ENCODE peak calls at places on chromosomes 12 and 14, in eight cellular contexts. J is activated B cell treated with CpG ODN at 0.5 μM for 24 hours; T is activated naive CD4-positive, alpha-beta T cell; F is NCI-H774; K is germinal center; O is iPS-NIHi11; H is NCI-H1694 treated with DMSO at 0.1 percent for 48 hours; R is SW480. I is an unnamed sample.

GRCh38 chr12:77734489-77734888 is 96.2 kb upstream of the NAV3 start:
- DNase-seq in T (no peak), K (no peak), O (no peak), R (no peak), F (no peak), H (no peak), J (no peak), I (peak; percentile 40)

GRCh38 chr12:3054993-3055711 is 22.0 kb upstream of the TSPAN9 start:
- DNase-seq in H (no peak), J (no peak), R (no peak), F (no peak), O (no peak), T (no peak), K (no peak), I (peak; percentile 42)

GRCh38 chr12:180445-180844 is 33.5 kb downstream of the SLC6A12 start:
- DNase-seq in R (no peak), K (no peak), J (no peak), T (no peak), H (no peak), O (no peak), F (no peak), I (no peak)

GRCh38 chr14:75607842-75608640 is 29.6 kb downstream of the FLVCR2 start:
- DNase-seq in K (no peak), J (no peak), O (no peak), F (no peak), H (no peak), R (no peak), T (no peak), I (no peak)

GRCh38 chr14:101595887-101596721 is 34.8 kb downstream of the DIO3 start:
- DNase-seq in F (no peak), H (no peak), J (no peak), R (no peak), T (peak; percentile 14), O (peak; percentile 5), K (no peak), I (no peak)

GRCh38 chr12:4069046-4070010 is 196.1 kb upstream of the PARP11 start:
- DNase-seq in J (no peak), R (no peak), O (no peak), T (no peak), K (no peak), H (no peak), F (no peak), I (no peak)

GRCh38 chr12:10364839-10365681 is 24.8 kb downstream of the KLRK1 start:
- DNase-seq in J (peak; percentile 35), T (peak; percentile 36), O (peak; percentile 59), R (peak; percentile 95), H (peak; percentile 51), K (peak; percentile 56), F (peak; percentile 87), I (peak; percentile 67)

GRCh38 chr12:131832393-131833231 is 4.4 kb downstream of the MMP17 start:
- DNase-seq in R (no peak), O (no peak), H (peak; percentile 12), J (no peak), K (no peak), T (no peak), F (peak; percentile 63), I (peak; percentile 93)

GRCh38 chr12:52120951-52121847 is 41.7 kb downstream of the SMIM41 start:
- DNase-seq in F (no peak), R (no peak), O (no peak), T (no peak), K (peak; percentile 1), H (no peak), J (no peak), I (peak; percentile 1)

GRCh38 chr12:20220339-20220738 is 148.0 kb upstream of the PDE3A start:
- DNase-seq in O (peak; percentile 35), R (peak; percentile 43), K (no peak), T (no peak), J (no peak), H (no peak), F (no peak), I (peak; percentile 19)

GRCh38 chr12:71046215-71046614 is 111.6 kb downstream of the TSPAN8 start:
- DNase-seq in H (no peak), O (no peak), K (no peak), T (no peak), J (no peak), R (no peak), F (no peak), I (peak; percentile 19)

I was measured in AG08395.